ENCODE peak calls at places on chromosomes 7 and 10, in six cellular contexts. Y is amniotic stem cell; I is astrocyte of the cerebellum; O is ureter; L is effector CD4-positive, alpha-beta T cell; K is amygdala. W is an unnamed sample.

GRCh38 chr7:105581066-105581811 is at the start of gene EFCAB10:
- DNase-seq in I (peak), K (peak), Y (no peak), L (peak), O (peak), W (peak)

GRCh38 chr7:151721236-151721635 is 155.7 kb downstream of the PRKAG2 start:
- DNase-seq in Y (no peak), I (no peak), O (no peak), K (no peak), L (no peak), W (no peak)

GRCh38 chr10:110138197-110138812 is 69.1 kb upstream of the MXI1 start:
- DNase-seq in Y (peak), K (no peak), I (peak), L (no peak), O (no peak), W (peak)

GRCh38 chr10:119461923-119462322 is 80.6 kb downstream of the RGS10 start:
- DNase-seq in I (no peak), O (no peak), K (no peak), L (no peak), Y (no peak), W (peak)

GRCh38 chr7:4692055-4692454 is 10.0 kb downstream of the FOXK1 start:
- DNase-seq in I (no peak), L (no peak), K (no peak), Y (no peak), O (no peak), W (no peak)

GRCh38 chr10:1571587-1572237 is 165.6 kb downstream of the ADARB2 start:
- DNase-seq in I (no peak), L (no peak), O (no peak), Y (no peak), K (no peak), W (no peak)

GRCh38 chr7:29806131-29806792 is at the start of gene WIPF3:
- DNase-seq in I (no peak), Y (no peak), K (no peak), L (no peak), O (no peak), W (no peak)

GRCh38 chr7:78516450-78516849 is 717.9 kb downstream of the PHTF2 start:
- DNase-seq in Y (no peak), O (no peak), L (no peak), K (no peak), I (no peak), W (no peak)

GRCh38 chr7:144378651-144379050 is 23.4 kb downstream of the ARHGEF5 start:
- DNase-seq in Y (no peak), L (no peak), K (peak), I (no peak), O (no peak), W (no peak)